ENCODE peak calls at places on chromosomes 5 and 9, in four cellular contexts. C, I, P and K are unnamed samples.

GRCh38 chr9:122051401-122052346 is 41.4 kb downstream of the TTLL11 start:
- DNase-seq in C (no peak), I (no peak), P (no peak), K (no peak)

GRCh38 chr9:105636331-105636730 is 25.9 kb upstream of the TAL2 start:
- DNase-seq in C (no peak), I (no peak), P (no peak), K (no peak)

GRCh38 chr5:135828793-135829150 is 5.7 kb upstream of the SLC25A48 start:
- DNase-seq in C (no peak), I (no peak), P (no peak), K (no peak)

GRCh38 chr5:179700401-179700918 is 1.7 kb downstream of the CANX start:
- DNase-seq in C (no peak), I (no peak), P (no peak), K (no peak)

GRCh38 chr5:102049517-102049916 is 246.6 kb downstream of the SLCO4C1 start:
- DNase-seq in C (no peak), I (no peak), P (no peak), K (no peak)

GRCh38 chr5:181114844-181115778 is 15.9 kb downstream of the OR2V1 start:
- DNase-seq in C (no peak), I (no peak), P (no peak), K (peak; percentile 47)

GRCh38 chr5:176379881-176380280 is 8.5 kb downstream of the NOP16 start:
- DNase-seq in C (no peak), I (no peak), P (no peak), K (no peak)

GRCh38 chr5:110916373-110917049 is 155.0 kb upstream of the TSLP start:
- DNase-seq in C (no peak), I (no peak), P (no peak), K (no peak)

GRCh38 chr9:128382261-128382660 is 11.1 kb downstream of the URM1 start:
- DNase-seq in C (no peak), I (no peak), P (no peak), K (no peak)

GRCh38 chr9:18982246-18982589 is 50.8 kb downstream of the SAXO1 start:
- DNase-seq in C (no peak), I (no peak), P (no peak), K (no peak)

GRCh38 chr9:124792257-124792975 is 15.5 kb downstream of the OLFML2A start:
- DNase-seq in C (no peak), I (no peak), P (no peak), K (no peak)

GRCh38 chr5:134517553-134517952 is 7.9 kb upstream of the JADE2 start:
- DNase-seq in C (no peak), I (no peak), P (no peak), K (no peak)

GRCh38 chr5:1727571-1727970 is 72.1 kb downstream of the MRPL36 start:
- DNase-seq in C (no peak), I (no peak), P (peak; percentile 73), K (peak; percentile 57)

GRCh38 chr5:109695005-109695926 is 5.5 kb downstream of the MAN2A1 start:
- DNase-seq in C (no peak), I (no peak), P (no peak), K (no peak)

GRCh38 chr5:171712616-171713015 is 73.0 kb upstream of the SMIM23 start:
- DNase-seq in C (no peak), I (no peak), P (no peak), K (no peak)

GRCh38 chr5:172293054-172293744 is 9.6 kb upstream of the UBTD2 start:
- DNase-seq in C (no peak), I (peak; percentile 57), P (no peak), K (peak; percentile 71)

GRCh38 chr9:13266172-13266571 is 13.3 kb downstream of the MPDZ start:
- DNase-seq in C (no peak), I (no peak), P (no peak), K (no peak)

GRCh38 chr5:147509710-147510651 is at the start of gene DPYSL3:
- DNase-seq in C (no peak), I (peak; percentile 87), P (peak; percentile 87), K (peak; percentile 81)

GRCh38 chr9:133818444-133818843 is 80.3 kb upstream of the SARDH start:
- DNase-seq in C (no peak), I (no peak), P (no peak), K (no peak)

GRCh38 chr9:130844028-130844427 is 9.0 kb downstream of the ABL1 start:
- DNase-seq in C (no peak), I (no peak), P (no peak), K (no peak)
- H3K4me1 ChIP-seq in C (peaks cover 98% of the 10 kb centered on the region), I (peaks cover 30% of the 10 kb centered on the region), P (peaks cover 68% of the 10 kb centered on the region), K (peaks cover 87% of the 10 kb centered on the region)

GRCh38 chr9:131738293-131738692 is 1.6 kb downstream of the RAPGEF1 start:
- DNase-seq in C (no peak), I (no peak), P (no peak), K (no peak)
- H3K4me3 ChIP-seq in C (no peak overlapping the region), I (peak overlapping the region; percentile 60), P (peak overlapping the region; percentile 60), K (peak overlapping the region; percentile 74)

GRCh38 chr9:95952471-95952870 is 77.0 kb downstream of the ERCC6L2 start:
- DNase-seq in C (no peak), I (peak; percentile 53), P (no peak), K (no peak)
- H3K4me1 ChIP-seq in C (no peaks in the 10 kb centered on the region), I (no peaks in the 10 kb centered on the region), P (no peaks in the 10 kb centered on the region), K (no peaks in the 10 kb centered on the region)

GRCh38 chr5:55865831-55866230 is 14.7 kb downstream of the IL31RA start:
- DNase-seq in C (no peak), I (no peak), P (no peak), K (no peak)
- H3K4me3 ChIP-seq in C (no peak overlapping the region), I (no peak overlapping the region), P (no peak overlapping the region), K (no peak overlapping the region)

DNA sequence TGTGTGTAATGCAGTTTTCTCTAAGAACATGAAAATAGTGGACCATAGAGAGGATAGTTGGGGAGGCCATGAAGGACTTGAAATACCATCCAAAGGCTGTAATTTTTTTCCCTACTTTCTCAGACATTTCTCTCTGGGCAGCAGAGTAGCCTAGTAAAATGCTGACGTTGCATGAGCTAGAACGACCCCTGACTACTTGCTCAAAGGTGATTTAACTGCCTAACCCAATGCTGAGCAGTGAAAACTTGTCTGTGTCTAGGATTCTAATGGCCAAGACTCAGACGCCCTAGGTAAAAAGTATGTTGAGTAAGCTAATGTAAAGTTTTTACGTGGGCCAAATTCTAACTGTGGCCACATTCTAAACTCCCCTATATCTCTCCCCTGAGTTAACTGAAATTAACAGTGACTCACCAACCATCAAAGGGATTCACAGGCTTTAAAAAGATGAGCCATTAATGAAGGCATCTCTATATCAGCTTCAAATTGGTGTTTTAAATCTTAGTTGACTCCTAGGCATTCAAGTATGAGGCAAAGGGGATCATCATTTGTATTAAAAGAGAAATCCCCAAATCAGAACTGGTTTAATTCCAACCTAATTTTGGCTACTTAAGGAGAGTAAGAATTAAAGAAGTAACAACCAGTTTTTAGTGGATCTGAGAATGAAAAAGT is 121.0 kb upstream of the GAS1 start:
- DNase-seq in C (no peak), I (no peak), P (no peak), K (no peak)
- H3K4me1 ChIP-seq in C (no peaks in the 10 kb centered on the region), I (peaks cover 15% of the 10 kb centered on the region), P (no peaks in the 10 kb centered on the region), K (no peaks in the 10 kb centered on the region)

GRCh38 chr9:95810133-95810532 is 65.4 kb upstream of the ERCC6L2 start:
- DNase-seq in C (no peak), I (no peak), P (no peak), K (no peak)
- H3K4me3 ChIP-seq in C (no peak overlapping the region), I (no peak overlapping the region), P (no peak overlapping the region), K (no peak overlapping the region)

DNA sequence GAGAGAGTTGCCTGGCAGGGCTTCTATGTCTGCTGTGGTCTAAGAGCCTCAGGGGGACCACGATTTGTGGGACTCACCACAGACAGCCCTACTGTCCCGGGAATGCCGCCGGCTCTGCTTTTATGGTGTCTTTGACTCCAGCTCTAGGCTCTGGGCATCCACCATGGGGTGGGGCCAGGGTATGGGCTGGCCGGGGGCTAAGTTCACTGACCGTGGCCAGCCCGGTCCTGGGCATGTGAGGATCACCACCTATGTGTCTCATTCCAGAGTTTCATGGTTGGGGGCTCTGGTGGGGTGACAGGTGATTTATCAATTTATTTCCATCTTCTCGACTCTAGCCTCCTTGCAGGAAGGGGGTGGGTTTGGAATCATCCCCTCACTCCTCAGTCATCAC is 139.4 kb downstream of the GADD45G start:
- DNase-seq in C (no peak), I (no peak), P (no peak), K (no peak)
- H3K4me1 ChIP-seq in C (no peaks in the 10 kb centered on the region), I (no peaks in the 10 kb centered on the region), P (peaks cover 16% of the 10 kb centered on the region), K (no peaks in the 10 kb centered on the region)

DNA sequence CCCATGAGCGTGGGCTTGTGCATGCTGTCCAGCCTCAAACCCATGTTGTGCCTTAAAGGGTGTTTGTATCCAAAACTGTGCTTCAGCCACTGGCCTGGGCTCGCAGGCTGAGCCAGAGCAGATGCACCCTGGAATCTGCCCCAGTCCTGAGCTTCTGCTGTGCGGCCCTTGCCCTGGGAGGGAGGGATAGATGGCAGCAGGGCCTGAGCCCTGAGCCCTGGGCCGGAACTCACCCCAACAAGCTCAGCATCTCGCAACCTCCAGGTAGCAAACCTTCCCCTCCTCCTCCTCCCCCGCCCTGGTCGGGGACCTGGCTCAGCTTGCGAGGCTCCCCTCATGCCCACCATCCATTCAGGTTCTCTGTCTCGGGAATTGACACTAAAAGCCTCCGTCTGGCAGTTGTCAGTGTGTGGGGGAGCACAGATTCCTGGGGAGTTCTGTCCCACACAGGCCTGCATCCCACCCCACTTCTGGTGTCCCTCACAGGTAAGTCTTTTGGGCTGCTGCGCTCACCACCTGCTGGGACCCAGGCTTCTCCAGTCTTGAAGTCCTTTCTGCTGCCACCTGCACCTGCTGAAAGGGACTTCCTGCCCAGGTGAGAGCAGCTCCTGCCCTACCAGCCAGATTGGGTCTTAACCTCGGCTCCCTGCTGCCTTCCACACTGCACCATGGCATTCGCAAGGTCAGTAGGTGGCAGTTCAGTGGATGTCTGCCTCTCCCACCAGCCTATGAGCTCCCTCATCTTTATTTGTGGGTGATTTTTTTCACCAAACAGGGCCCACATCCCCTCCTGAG is 55.2 kb upstream of the OLFM1 start:
- DNase-seq in C (no peak), I (peak; percentile 19), P (peak; percentile 59), K (no peak)
- H3K4me3 ChIP-seq in C (no peak overlapping the region), I (no peak overlapping the region), P (no peak overlapping the region), K (no peak overlapping the region)